ENCODE peak calls at places on chromosomes 12 and 14, in eight cellular contexts. D, A, N, X, G, Y, V and M are unnamed samples.
A peak's percentile ranks its signal among the peaks of the same experiment; 100 is the strongest.

GRCh38 chr12:113655479-113655878 is 183.8 kb upstream of the LHX5 start:
- DNase-seq in G (no peak), V (no peak), N (no peak), X (no peak), Y (no peak), D (no peak), A (no peak), M (no peak)

GRCh38 chr14:62585247-62585646 is 460.0 kb downstream of the KCNH5 start:
- DNase-seq in G (no peak), X (no peak), A (no peak), Y (no peak), N (no peak), D (no peak), V (no peak), M (no peak)

GRCh38 chr14:54285030-54285429 is 111.8 kb upstream of the CDKN3 start:
- DNase-seq in Y (no peak), D (no peak), G (no peak), N (no peak), X (no peak), A (no peak), V (no peak), M (no peak)

GRCh38 chr12:1972856-1973317 is 31.4 kb downstream of the DCP1B start:
- DNase-seq in X (no peak), G (peak; percentile 44), Y (peak; percentile 32), A (peak; percentile 91), D (no peak), V (peak; percentile 51), N (no peak), M (no peak)

GRCh38 chr12:113142173-113142885 is 6.8 kb upstream of the RASAL1 start:
- DNase-seq in Y (no peak), A (peak; percentile 74), V (no peak), G (no peak), X (peak; percentile 68), N (no peak), D (no peak), M (peak; percentile 59)

GRCh38 chr14:95023886-95024285 is 133.4 kb downstream of the DICER1 start:
- DNase-seq in N (no peak), V (no peak), X (no peak), G (no peak), A (no peak), Y (peak; percentile 78), D (no peak), M (no peak)

GRCh38 chr12:48883305-48884171 is 17.9 kb upstream of the RND1 start:
- DNase-seq in A (no peak), N (no peak), D (peak; percentile 90), Y (peak; percentile 23), V (no peak), G (no peak), X (peak; percentile 83), M (no peak)

GRCh38 chr12:3294481-3294911 is 196.5 kb upstream of the PRMT8 start:
- DNase-seq in D (no peak), X (no peak), G (no peak), A (no peak), N (no peak), V (peak; percentile 59), Y (no peak), M (no peak)

GRCh38 chr14:35808076-35808657 is 928 bp downstream of the RALGAPA1 start:
- DNase-seq in N (peak; percentile 67), G (no peak), V (no peak), D (peak; percentile 31), X (peak; percentile 38), A (no peak), Y (peak; percentile 74), M (no peak)

GRCh38 chr14:52923902-52924575 is 26.8 kb downstream of the FERMT2 start:
- DNase-seq in Y (no peak), D (peak; percentile 33), A (no peak), X (no peak), N (no peak), V (no peak), G (no peak), M (no peak)

GRCh38 chr12:106585237-106585834 is 2.5 kb downstream of the RFX4 start:
- DNase-seq in Y (peak; percentile 2), A (no peak), X (no peak), D (no peak), V (no peak), N (no peak), G (no peak), M (no peak)

GRCh38 chr14:102055181-102055901 is 31.5 kb downstream of the HSP90AA1 start:
- DNase-seq in D (no peak), Y (peak; percentile 59), A (no peak), X (no peak), V (no peak), G (no peak), N (no peak), M (peak; percentile 36)

GRCh38 chr14:70716958-70717357 is 75.2 kb downstream of the TTC9 start:
- DNase-seq in V (no peak), X (no peak), N (no peak), D (no peak), Y (no peak), G (no peak), A (no peak), M (no peak)

GRCh38 chr12:88842314-88842713 is 262.0 kb upstream of the KITLG start:
- DNase-seq in X (no peak), G (no peak), V (no peak), N (no peak), D (no peak), A (no peak), Y (no peak), M (no peak)

GRCh38 chr12:111841236-111841749 is 735 bp upstream of the MAPKAPK5 start:
- DNase-seq in A (no peak), G (no peak), N (peak; percentile 11), X (no peak), Y (no peak), D (no peak), V (no peak), M (no peak)

GRCh38 chr14:49982082-49982481 is 89.2 kb downstream of the ARF6 start:
- DNase-seq in X (no peak), V (no peak), Y (no peak), D (no peak), A (no peak), N (no peak), G (no peak), M (no peak)

GRCh38 chr14:23569443-23570151 is 2.0 kb upstream of the AP1G2 start:
- DNase-seq in V (no peak), X (no peak), D (peak; percentile 52), G (no peak), Y (no peak), N (peak; percentile 44), A (no peak), M (no peak)

GRCh38 chr12:724194-724855 is 28.1 kb upstream of the WNK1 start:
- DNase-seq in N (peak; percentile 58), X (no peak), Y (peak; percentile 11), G (no peak), D (peak; percentile 25), A (no peak), V (no peak), M (no peak)

DNA sequence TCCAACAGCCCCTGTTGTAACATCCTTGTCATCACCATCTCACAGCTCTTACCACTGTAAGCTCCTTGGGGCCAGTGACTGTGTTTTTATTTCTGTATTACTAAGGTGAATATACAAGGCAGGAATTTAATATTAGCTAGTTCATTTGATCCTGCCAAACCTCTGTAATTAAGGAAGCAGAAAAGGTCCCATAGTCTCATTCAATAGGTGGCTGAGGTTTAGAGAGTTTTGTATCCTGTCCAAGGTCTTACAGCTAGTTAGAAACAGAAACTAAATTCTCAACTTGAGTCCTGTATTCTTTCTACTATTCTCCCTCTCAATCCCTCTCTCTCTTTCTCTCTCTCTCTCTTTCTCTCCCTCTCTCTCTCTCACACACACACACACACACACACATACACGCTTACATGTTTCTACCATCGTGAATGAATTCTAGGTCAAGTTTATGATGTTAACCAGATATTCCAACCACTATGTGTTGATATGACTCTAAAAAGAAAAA is 543 bp upstream of the GLIPR1 start:
- DNase-seq in V (no peak), N (peak; percentile 49), G (no peak), Y (peak; percentile 67), A (no peak), X (no peak), D (no peak), M (no peak)
- H3K4me1 ChIP-seq in V (peaks cover 5% of the 10 kb centered on the region), N (peaks cover 32% of the 10 kb centered on the region), G (peaks cover 10% of the 10 kb centered on the region), Y (peaks cover 57% of the 10 kb centered on the region), A (peaks cover 43% of the 10 kb centered on the region), X (no peaks in the 10 kb centered on the region), D (peaks cover 25% of the 10 kb centered on the region), M (no peaks in the 10 kb centered on the region)

DNA sequence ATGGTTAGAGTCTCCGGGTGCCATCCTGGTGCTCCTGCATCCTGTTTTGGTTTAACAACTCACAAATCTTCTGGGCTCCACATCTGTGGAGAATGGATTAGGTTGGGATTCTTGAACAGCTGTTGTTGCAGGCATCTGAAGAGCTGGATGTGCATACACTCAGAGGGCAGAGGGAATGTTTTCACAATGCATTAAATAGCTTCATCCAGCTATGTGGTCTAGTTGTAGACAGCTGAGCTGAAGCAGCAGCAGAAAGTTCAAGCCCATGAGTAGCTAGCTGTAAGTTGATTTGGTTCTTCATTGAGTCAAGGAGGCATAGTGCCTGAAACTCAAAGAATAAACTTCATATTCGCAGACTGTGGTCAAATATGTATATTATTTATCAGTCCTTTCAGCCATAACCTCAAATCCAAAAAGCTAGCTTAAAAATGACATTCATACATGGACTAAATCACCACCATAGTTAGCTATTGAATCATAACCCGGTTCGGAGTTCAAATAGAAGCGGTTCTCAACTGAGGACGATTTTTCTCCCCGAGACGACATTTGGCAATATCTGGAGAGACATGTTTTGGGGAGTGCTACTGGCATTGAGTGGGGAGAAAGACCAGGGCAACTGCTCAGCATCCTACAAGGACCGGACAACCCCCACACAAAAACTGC is 858 bp upstream of the ANKRD13A start:
- DNase-seq in V (no peak), A (no peak), N (peak; percentile 4), X (no peak), G (no peak), D (no peak), Y (no peak), M (no peak)
- H3K4me1 ChIP-seq in V (peaks cover 49% of the 10 kb centered on the region), A (peaks cover 58% of the 10 kb centered on the region), N (peaks cover 52% of the 10 kb centered on the region), X (peaks cover 69% of the 10 kb centered on the region), G (peaks cover 66% of the 10 kb centered on the region), D (peaks cover 30% of the 10 kb centered on the region), Y (peaks cover 51% of the 10 kb centered on the region), M (peaks cover 2% of the 10 kb centered on the region)

GRCh38 chr14:103160321-103161053 is 37.2 kb downstream of the TNFAIP2 start:
- DNase-seq in G (no peak), D (no peak), A (no peak), X (no peak), Y (no peak), N (no peak), V (no peak), M (no peak)
- H3K4me1 ChIP-seq in G (peaks cover 11% of the 10 kb centered on the region), D (peaks cover 6% of the 10 kb centered on the region), A (peaks cover 8% of the 10 kb centered on the region), X (peaks cover 3% of the 10 kb centered on the region), Y (peaks cover 15% of the 10 kb centered on the region), N (peaks cover 6% of the 10 kb centered on the region), V (no peaks in the 10 kb centered on the region), M (no peaks in the 10 kb centered on the region)

DNA sequence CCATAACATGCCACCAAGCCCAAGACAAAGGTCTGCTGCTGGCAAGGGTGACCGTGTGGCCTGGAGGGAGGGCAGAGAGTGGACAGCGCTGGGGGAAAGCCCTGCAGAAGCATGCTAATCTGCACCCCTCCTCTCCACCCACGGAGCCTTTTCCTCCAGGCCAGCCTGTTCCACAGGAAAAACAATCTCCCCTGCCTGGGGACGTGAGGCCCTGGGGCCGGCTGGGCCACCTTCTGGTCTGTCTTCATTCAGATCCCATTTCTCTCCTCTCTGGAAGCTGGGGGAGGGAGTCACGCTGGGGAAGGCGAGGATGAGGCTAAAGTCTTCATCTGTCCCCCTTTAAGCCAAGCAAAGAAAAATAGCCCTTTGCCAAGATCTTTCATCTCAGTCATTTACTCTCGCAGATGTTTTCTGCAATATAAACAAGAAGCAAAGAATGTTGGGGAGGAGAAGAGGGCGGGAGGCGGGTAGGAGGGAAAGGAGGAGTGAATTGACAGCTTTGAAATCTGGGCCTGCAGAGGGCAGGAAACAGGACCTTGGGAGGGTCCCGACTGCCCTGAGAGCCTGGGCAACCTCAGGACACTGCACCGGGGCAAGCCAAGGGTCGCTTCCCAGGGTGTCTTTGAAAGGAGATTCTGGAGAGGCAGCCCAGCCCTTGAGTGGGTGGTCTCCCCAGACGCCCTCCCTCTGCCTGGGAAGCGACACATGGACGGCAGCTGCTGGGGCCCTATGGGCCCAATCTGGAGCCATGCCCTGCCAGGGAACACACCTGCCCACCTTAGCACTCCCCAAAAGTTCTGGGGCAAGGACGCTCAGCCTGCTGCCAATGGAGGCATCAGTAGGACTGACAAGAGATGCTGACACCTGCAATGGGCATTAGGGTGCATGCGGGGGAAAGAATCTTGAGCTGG is 133.6 kb downstream of the ZFP36L1 start:
- DNase-seq in Y (peak; percentile 33), V (no peak), G (no peak), N (no peak), D (no peak), X (no peak), A (peak; percentile 59), M (no peak)
- H3K4me1 ChIP-seq in Y (peaks cover 23% of the 10 kb centered on the region), V (peaks cover 43% of the 10 kb centered on the region), G (peaks cover 41% of the 10 kb centered on the region), N (no peaks in the 10 kb centered on the region), D (peaks cover 16% of the 10 kb centered on the region), X (peaks cover 22% of the 10 kb centered on the region), A (peaks cover 42% of the 10 kb centered on the region), M (peaks cover 14% of the 10 kb centered on the region)